ENCODE peak calls at places on chromosome 7, in eight cellular contexts. L is gastrocnemius medialis; C is AG10803; M is transverse colon; R is left lung; H is RWPE1; F is CD4-positive, alpha-beta T cell; G is retinal pigment epithelial cell. Z is an unnamed sample.

GRCh38 chr7:28865494-28866257 is 92.5 kb downstream of the TRIL start:
- DNase-seq in L (no peak), C (peak), M (no peak), R (no peak), H (no peak), F (no peak), G (no peak), Z (no peak)

GRCh38 chr7:936131-937054 is 18.1 kb downstream of the ADAP1 start:
- DNase-seq in L (no peak), C (no peak), M (peak), R (peak), H (peak), F (no peak), G (no peak), Z (no peak)

GRCh38 chr7:30276203-30276900 is 8.0 kb upstream of the ZNRF2 start:
- DNase-seq in L (no peak), C (peak), M (peak), R (no peak), H (peak), F (peak), G (no peak), Z (peak)

GRCh38 chr7:25619963-25620799 is 391.9 kb upstream of the NPVF start:
- DNase-seq in L (peak), C (no peak), M (peak), R (no peak), H (no peak), F (peak), G (no peak), Z (peak)

GRCh38 chr7:66105263-66105748 is 9.3 kb upstream of the CRCP start:
- DNase-seq in L (no peak), C (no peak), M (no peak), R (no peak), H (no peak), F (no peak), G (no peak), Z (no peak)

GRCh38 chr7:127865466-127865865 is 165.8 kb downstream of the LRRC4 start:
- DNase-seq in L (no peak), C (peak), M (no peak), R (no peak), H (no peak), F (no peak), G (no peak), Z (peak)

GRCh38 chr7:45140827-45141226 is 16.8 kb upstream of the RAMP3 start:
- DNase-seq in L (no peak), C (no peak), M (no peak), R (no peak), H (no peak), F (no peak), G (no peak), Z (no peak)

GRCh38 chr7:6558837-6559236 is 7.6 kb upstream of the GRID2IP start:
- DNase-seq in L (no peak), C (peak), M (peak), R (no peak), H (peak), F (no peak), G (no peak), Z (no peak)

GRCh38 chr7:138167222-138167621 is 91.0 kb downstream of the AKR1D1 start:
- DNase-seq in L (no peak), C (no peak), M (no peak), R (no peak), H (no peak), F (no peak), G (no peak), Z (no peak)

GRCh38 chr7:2810682-2811471 is 33.2 kb downstream of the GNA12 start:
- DNase-seq in L (no peak), C (no peak), M (no peak), R (no peak), H (no peak), F (no peak), G (no peak), Z (no peak)

GRCh38 chr7:107939472-107940145 is 48.6 kb downstream of the DLD start:
- DNase-seq in L (no peak), C (peak), M (no peak), R (no peak), H (no peak), F (no peak), G (peak), Z (peak)

GRCh38 chr7:95608344-95609173 is 12.2 kb upstream of the PDK4 start:
- DNase-seq in L (peak), C (peak), M (peak), R (peak), H (peak), F (no peak), G (peak), Z (peak)

GRCh38 chr7:27730112-27730511 is 9.8 kb upstream of the TAX1BP1 start:
- DNase-seq in L (no peak), C (no peak), M (no peak), R (no peak), H (no peak), F (no peak), G (no peak), Z (no peak)

GRCh38 chr7:134254311-134254710 is 62.4 kb downstream of the SLC35B4 start:
- DNase-seq in L (no peak), C (peak), M (no peak), R (no peak), H (no peak), F (no peak), G (no peak), Z (no peak)

GRCh38 chr7:134255814-134256213 is 60.9 kb downstream of the SLC35B4 start:
- DNase-seq in L (no peak), C (no peak), M (no peak), R (no peak), H (no peak), F (no peak), G (no peak), Z (no peak)
- TF ChIP-seq CTCF in L (no peak), C (no peak), M (no peak), R (no peak), H (no peak), F (no peak), G (no peak), Z (no peak)

DNA sequence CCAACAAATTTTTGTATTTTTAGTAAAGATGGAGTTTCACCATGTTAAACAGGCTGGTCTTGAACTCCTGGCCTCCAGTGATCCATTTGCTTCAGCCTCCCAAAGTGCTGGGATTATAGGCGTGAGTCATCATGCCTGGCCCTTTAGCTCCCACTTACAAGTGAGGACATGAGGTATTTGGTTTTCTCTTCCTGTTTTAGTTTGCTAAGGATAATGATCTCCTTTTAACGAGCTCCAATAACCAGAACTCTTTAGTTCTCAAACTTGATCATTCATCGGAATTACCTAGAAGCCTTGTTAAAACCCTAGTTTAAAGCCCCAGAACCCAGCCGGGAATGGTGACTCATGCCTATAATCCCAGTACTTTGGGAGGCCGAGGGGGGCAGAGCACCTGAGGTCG is 481.4 kb downstream of the TYW1 start:
- DNase-seq in L (no peak), C (no peak), M (no peak), R (no peak), H (no peak), F (no peak), G (no peak), Z (no peak)
- TF ChIP-seq CTCF in L (no peak), C (no peak), M (no peak), R (no peak), H (no peak), F (no peak), G (no peak), Z (no peak)

DNA sequence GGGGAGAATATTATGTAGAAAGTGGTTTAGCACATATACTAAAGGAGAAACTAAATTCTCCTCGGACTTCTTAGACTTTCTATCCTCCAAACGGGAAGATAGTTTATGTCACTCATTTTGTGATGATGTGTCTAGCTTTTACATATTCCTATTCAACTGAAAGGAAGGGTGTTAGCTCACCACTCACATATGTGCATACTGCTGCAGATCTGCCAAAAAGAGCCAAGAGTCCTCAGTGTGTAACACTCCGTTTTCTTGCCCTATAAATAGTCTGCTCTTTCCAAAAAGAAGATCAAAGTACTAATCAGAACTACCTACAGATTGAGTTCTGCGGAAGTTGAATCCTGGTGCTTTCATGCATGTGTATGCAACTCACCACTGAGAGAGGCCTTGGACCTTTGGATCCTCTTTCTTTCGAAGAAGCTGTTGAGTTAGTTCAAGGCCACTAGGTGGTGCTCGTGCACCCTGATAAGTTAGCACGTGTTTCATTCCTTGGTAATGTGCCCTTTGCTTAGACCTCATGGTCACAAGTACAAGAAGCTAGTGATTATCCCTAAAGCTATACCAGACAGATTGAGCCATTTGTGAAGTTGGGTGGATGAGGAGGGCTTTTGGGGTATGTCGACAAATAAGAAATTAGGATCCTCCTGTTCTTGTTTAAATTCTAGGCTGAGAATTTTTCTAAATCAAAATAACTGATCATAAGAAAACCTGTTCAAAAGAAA is 14.1 kb downstream of the YAE1 start:
- DNase-seq in L (peak), C (peak), M (peak), R (no peak), H (peak), F (peak), G (peak), Z (peak)
- TF ChIP-seq CTCF in L (peak), C (peak), M (peak), R (peak), H (peak), F (peak), G (peak), Z (peak)

DNA sequence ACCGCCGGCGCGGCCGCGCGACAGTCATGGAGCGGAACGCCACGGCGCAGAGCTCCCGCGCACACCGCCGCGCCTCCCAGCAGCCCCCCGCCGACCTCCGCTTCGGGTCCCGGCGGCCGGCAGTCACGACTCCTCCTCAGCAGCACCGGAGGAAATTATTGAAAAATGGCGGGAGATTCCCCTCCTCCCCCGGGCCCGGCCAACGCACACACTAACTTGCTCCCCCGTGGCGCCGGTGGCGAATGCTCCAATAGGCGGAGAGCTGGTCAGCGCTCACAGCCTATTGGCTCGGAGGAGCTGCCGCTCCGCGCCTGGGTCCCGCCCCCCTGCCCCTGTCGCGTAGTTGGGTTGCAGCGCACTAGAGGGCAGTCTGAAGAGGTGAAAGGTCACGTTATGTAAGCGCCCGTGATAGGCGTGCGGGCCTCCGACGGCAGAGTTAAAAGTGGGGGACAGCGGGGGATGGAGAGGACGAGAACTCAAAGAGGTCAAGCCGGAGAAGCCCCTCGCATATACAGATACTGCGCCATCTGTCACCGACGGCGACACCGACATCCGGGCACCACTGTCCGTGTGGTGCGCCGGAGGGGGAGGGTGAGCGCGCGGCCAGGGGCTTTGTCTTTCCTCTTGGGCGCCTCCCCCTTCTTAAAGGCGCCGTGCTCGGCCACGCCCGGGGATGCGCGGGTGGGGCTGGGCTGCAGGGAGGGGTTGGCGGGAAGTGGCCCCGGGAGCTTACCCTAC is at the start of gene BAZ1B:
- DNase-seq in L (peak), C (peak), M (peak), R (peak), H (peak), F (peak), G (peak), Z (peak)
- TF ChIP-seq CTCF in L (peak), C (peak), M (no peak), R (peak), H (no peak), F (no peak), G (no peak), Z (peak)

GRCh38 chr7:41054960-41055700 is 647.8 kb downstream of the INHBA start:
- DNase-seq in L (no peak), C (no peak), M (no peak), R (no peak), H (no peak), F (no peak), G (no peak), Z (no peak)

GRCh38 chr7:41052736-41053135 is 650.2 kb downstream of the INHBA start:
- DNase-seq in L (no peak), C (no peak), M (no peak), R (no peak), H (no peak), F (no peak), G (no peak), Z (no peak)

GRCh38 chr7:41051525-41051924 is 651.4 kb downstream of the INHBA start:
- DNase-seq in L (no peak), C (no peak), M (no peak), R (no peak), H (no peak), F (no peak), G (no peak), Z (no peak)

GRCh38 chr7:41051062-41051461 is 651.8 kb downstream of the INHBA start:
- DNase-seq in L (no peak), C (no peak), M (no peak), R (no peak), H (no peak), F (no peak), G (no peak), Z (no peak)

GRCh38 chr7:41053830-41054229 is 649.1 kb downstream of the INHBA start:
- DNase-seq in L (no peak), C (peak), M (no peak), R (no peak), H (no peak), F (no peak), G (no peak), Z (no peak)
- TF ChIP-seq CTCF in L (no peak), C (peak), M (no peak), R (no peak), H (no peak), F (no peak), G (no peak), Z (no peak)

DNA sequence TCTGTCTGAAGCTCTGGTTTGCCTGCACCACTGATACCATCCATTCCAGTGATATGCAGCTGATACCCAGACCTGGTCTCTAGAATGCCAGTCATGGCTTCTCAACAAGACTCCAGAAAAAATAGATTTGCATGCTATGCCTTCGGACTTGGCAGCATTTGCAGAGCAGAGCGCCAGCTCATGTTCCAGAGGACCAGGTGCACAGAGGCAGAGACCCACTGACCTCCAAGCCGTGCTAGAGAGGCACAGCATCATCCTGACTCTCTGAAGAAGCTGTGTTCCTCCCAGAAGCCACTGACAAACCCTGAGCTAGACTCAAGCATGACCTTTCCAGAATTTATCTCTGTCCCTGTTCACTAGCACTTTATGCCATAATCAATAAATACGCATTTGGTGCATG is 7.0 kb upstream of the PRKAG2 start:
- DNase-seq in L (no peak), C (no peak), M (no peak), R (no peak), H (no peak), F (no peak), G (no peak), Z (no peak)
- TF ChIP-seq CTCF in L (no peak), C (no peak), M (no peak), R (no peak), H (no peak), F (no peak), G (no peak), Z (no peak)

GRCh38 chr7:101165075-101165957 is at the start of gene VGF:
- DNase-seq in L (peak), C (peak), M (peak), R (peak), H (peak), F (peak), G (peak), Z (peak)

GRCh38 chr7:101166603-101166908 is 1.2 kb upstream of the VGF start:
- DNase-seq in L (no peak), C (no peak), M (no peak), R (no peak), H (no peak), F (no peak), G (no peak), Z (no peak)

GRCh38 chr7:101166909-101167644 is 1.7 kb upstream of the VGF start:
- DNase-seq in L (no peak), C (no peak), M (no peak), R (no peak), H (no peak), F (no peak), G (no peak), Z (no peak)

GRCh38 chr7:101167645-101168411 is 2.5 kb upstream of the VGF start:
- DNase-seq in L (no peak), C (no peak), M (no peak), R (no peak), H (no peak), F (no peak), G (no peak), Z (no peak)

GRCh38 chr7:101165958-101166602 is 711 bp upstream of the VGF start:
- DNase-seq in L (no peak), C (no peak), M (no peak), R (no peak), H (no peak), F (no peak), G (no peak), Z (no peak)
- TF ChIP-seq CTCF in L (no peak), C (no peak), M (no peak), R (no peak), H (no peak), F (no peak), G (no peak), Z (no peak)

DNA sequence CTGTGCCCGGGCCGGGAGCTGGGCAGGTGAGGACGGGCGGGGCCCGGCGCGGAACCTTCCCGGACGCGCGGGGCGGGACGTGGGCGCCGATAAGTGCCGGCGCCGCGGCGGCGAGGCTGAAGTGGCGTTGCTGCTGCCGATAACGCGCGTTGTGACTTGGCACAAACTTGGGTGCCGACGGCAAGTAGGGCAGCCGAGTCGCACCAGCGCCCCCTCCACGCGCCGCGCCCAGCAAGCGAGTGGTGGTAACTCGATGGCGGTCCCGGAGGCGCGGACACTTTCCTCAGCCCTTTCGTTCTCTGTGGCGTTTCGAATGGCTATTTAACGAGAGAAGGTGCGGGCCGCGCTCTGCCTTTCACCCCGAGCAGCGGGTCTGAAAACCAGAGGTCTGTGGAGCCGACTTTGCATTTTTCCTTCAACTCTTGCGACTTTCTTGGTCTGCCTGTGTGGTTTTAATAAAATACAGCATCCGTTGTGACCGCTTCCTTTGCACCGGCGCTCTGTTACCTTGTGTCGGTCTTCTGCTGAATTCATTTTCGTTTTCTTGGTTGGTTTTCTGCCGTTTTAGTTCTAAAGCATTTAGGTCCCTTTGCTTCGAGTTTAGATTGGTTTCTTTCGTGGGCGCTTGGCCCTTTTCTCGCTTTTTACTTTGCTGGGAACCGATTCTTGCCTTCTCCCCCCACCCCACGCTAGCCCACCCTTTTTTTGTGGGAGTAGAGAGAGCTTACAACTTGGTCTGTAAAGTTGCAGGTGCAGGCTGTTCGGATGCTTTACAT is 704 bp downstream of the STK17A start:
- DNase-seq in L (peak), C (peak), M (peak), R (peak), H (no peak), F (peak), G (no peak), Z (peak)
- TF ChIP-seq CTCF in L (peak), C (peak), M (no peak), R (no peak), H (no peak), F (peak), G (peak), Z (no peak)

Z was measured in adrenal gland.